ENCODE peak calls at places on chromosomes 6 and 20, in eight cellular contexts. S is cardiac muscle cell, F is IMR-90, X is neural progenitor cell, Q is upper lobe of right lung, R is uterus, B is pancreas, H is transverse colon. N is an unnamed sample.

GRCh38 chr6:113495521-113495920 is 361.6 kb upstream of the MARCKS start:
- DNase-seq in Q (no peak), B (no peak), S (no peak), X (no peak), F (peak; percentile 87), R (no peak), H (no peak), N (no peak)

GRCh38 chr6:4928426-4928825 is 75.4 kb downstream of the RPP40 start:
- DNase-seq in Q (no peak), S (no peak), R (no peak), F (peak; percentile 55), X (no peak), H (no peak), B (no peak), N (no peak)

GRCh38 chr6:166656269-166657206 is 29.5 kb upstream of the RPS6KA2 start:
- DNase-seq in H (no peak), X (peak; percentile 23), F (peak; percentile 58), S (no peak), R (no peak), Q (no peak), B (no peak), N (no peak)

GRCh38 chr20:17228624-17229061 is 1.8 kb downstream of the PCSK2 start:
- DNase-seq in S (no peak), Q (peak; percentile 71), H (no peak), R (no peak), F (no peak), X (peak; percentile 53), B (peak; percentile 63), N (no peak)

GRCh38 chr6:38776515-38776914 is 61.4 kb downstream of the DNAH8 start:
- DNase-seq in B (no peak), Q (no peak), S (no peak), X (no peak), H (no peak), F (peak; percentile 25), R (no peak), N (no peak)

GRCh38 chr6:45608252-45608911 is 230.6 kb upstream of the SUPT3H start:
- DNase-seq in F (peak; percentile 15), B (no peak), H (no peak), R (no peak), Q (no peak), X (no peak), S (no peak), N (no peak)

GRCh38 chr20:18090044-18090443 is 32.3 kb upstream of the OVOL2 start:
- DNase-seq in R (no peak), X (no peak), Q (no peak), H (no peak), B (no peak), S (no peak), F (no peak), N (no peak)

GRCh38 chr6:96391776-96392175 is 129.8 kb upstream of the UFL1 start:
- DNase-seq in X (peak; percentile 93), R (no peak), F (no peak), H (peak; percentile 14), B (peak; percentile 52), S (peak; percentile 59), Q (no peak), N (peak; percentile 17)

GRCh38 chr20:17796096-17796563 is 96.4 kb downstream of the BANF2 start:
- DNase-seq in S (no peak), B (no peak), X (no peak), H (no peak), Q (no peak), R (peak; percentile 66), F (peak; percentile 68), N (no peak)

GRCh38 chr6:169216830-169217229 is 36.8 kb downstream of the THBS2 start:
- DNase-seq in B (no peak), X (no peak), F (no peak), H (no peak), R (no peak), Q (no peak), S (no peak), N (no peak)

GRCh38 chr6:148776321-148776966 is 29.6 kb downstream of the UST start:
- DNase-seq in X (no peak), B (no peak), Q (no peak), S (no peak), R (peak; percentile 27), H (no peak), F (peak; percentile 82), N (no peak)

GRCh38 chr20:25750765-25751696 is 54.4 kb upstream of the ZNF337 start:
- DNase-seq in R (peak; percentile 53), Q (peak; percentile 77), B (peak; percentile 73), S (peak; percentile 31), X (peak; percentile 19), H (peak; percentile 65), F (peak; percentile 28), N (peak; percentile 69)

GRCh38 chr20:24668791-24669190 is 199.4 kb downstream of the SYNDIG1 start:
- DNase-seq in X (no peak), S (no peak), Q (no peak), R (no peak), H (no peak), B (no peak), F (no peak), N (no peak)

GRCh38 chr20:38275815-38276550 is 15.4 kb upstream of the KIAA1755 start:
- DNase-seq in S (no peak), R (no peak), Q (no peak), F (peak; percentile 96), H (no peak), B (no peak), X (no peak), N (no peak)

GRCh38 chr6:1382883-1383728 is 6.3 kb upstream of the FOXF2 start:
- DNase-seq in B (no peak), R (no peak), X (peak; percentile 54), Q (no peak), S (no peak), H (no peak), F (no peak), N (no peak)

GRCh38 chr20:43409041-43409913 is 48.4 kb upstream of the SRSF6 start:
- DNase-seq in Q (no peak), X (peak; percentile 68), B (no peak), R (no peak), H (no peak), S (peak; percentile 32), F (peak; percentile 52), N (no peak)

GRCh38 chr6:52635049-52635577 is 35.8 kb upstream of the TMEM14A start:
- DNase-seq in H (no peak), Q (no peak), R (no peak), F (peak; percentile 46), B (no peak), X (no peak), S (no peak), N (no peak)

DNA sequence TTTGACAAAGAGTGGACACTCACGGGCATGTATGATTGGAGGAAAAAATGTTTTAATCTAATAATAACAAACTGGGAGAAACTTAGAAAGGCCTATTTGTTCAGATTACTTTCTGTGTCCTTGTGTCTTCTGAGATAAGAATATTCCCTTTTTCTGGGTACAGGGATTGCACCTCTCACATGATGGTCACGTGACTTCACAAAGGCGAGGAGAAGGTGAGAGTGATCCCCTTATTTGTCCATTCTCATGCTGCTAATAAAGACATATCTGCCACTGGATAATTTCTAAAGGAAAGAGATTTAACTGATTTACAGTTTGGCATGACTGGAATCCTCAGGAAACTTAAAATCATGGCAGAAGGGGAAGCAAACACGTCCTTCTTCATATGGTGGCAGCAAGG is 989.7 kb upstream of the FLRT3 start:
- DNase-seq in X (no peak), Q (no peak), S (no peak), H (no peak), F (no peak), B (no peak), R (no peak), N (no peak)
- H3K9me3 ChIP-seq in X (no peaks in the 10 kb centered on the region), Q (no peaks in the 10 kb centered on the region), S (no peaks in the 10 kb centered on the region), H (no peaks in the 10 kb centered on the region), F (no peaks in the 10 kb centered on the region), B (no peaks in the 10 kb centered on the region), R (no peaks in the 10 kb centered on the region), N (no peaks in the 10 kb centered on the region)

GRCh38 chr6:44410363-44410762 is 22.9 kb downstream of the CDC5L start:
- DNase-seq in B (no peak), X (no peak), H (no peak), R (no peak), S (no peak), Q (no peak), F (no peak), N (no peak)

GRCh38 chr6:44407951-44408670 is 20.6 kb downstream of the CDC5L start:
- DNase-seq in H (no peak), X (no peak), R (no peak), Q (no peak), S (no peak), F (no peak), B (no peak), N (no peak)

GRCh38 chr6:44411141-44411540 is 23.6 kb downstream of the CDC5L start:
- DNase-seq in R (no peak), B (no peak), H (no peak), S (no peak), F (peak; percentile 18), Q (no peak), X (no peak), N (no peak)

GRCh38 chr6:44404715-44405099 is 17.2 kb downstream of the CDC5L start:
- DNase-seq in S (no peak), Q (no peak), X (no peak), F (no peak), R (no peak), B (no peak), H (no peak), N (no peak)

GRCh38 chr6:44409207-44409796 is 21.8 kb downstream of the CDC5L start:
- DNase-seq in H (no peak), Q (no peak), F (no peak), R (no peak), S (no peak), B (no peak), X (no peak), N (no peak)
- H3K36me3 ChIP-seq in H (no peaks in the 10 kb centered on the region), Q (peaks cover 84% of the 10 kb centered on the region), F (peaks cover 29% of the 10 kb centered on the region), R (no peaks in the 10 kb centered on the region), S (peaks cover 38% of the 10 kb centered on the region), B (peaks cover 24% of the 10 kb centered on the region), X (peaks cover 44% of the 10 kb centered on the region), N (no peaks in the 10 kb centered on the region)

DNA sequence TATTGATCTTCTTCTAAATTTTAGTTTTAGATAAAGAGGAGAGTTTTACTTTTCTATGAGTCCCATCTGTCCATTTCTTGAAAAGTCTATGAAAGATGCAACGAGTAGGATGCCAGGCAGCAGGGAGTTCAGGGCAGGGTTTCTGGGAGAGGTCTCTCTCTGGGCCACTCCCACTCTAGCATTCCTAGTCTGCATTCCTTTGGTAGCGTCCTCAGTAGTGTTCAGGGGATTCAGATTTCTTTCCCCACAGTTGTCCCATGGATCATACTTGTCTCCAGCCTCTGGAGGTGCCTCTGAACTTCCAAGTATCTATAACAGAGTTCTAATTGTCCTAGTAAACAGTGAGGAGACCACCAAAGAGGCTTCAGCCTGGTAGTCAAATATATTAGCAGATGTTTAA is 225.3 kb downstream of the RIMS1 start:
- DNase-seq in F (no peak), R (no peak), S (no peak), Q (no peak), B (no peak), H (no peak), X (peak; percentile 9), N (no peak)
- TF ChIP-seq CTCF in F (no peak), R (no peak), S (no peak), Q (no peak), B (no peak), H (no peak), X (no peak), N (no peak)

DNA sequence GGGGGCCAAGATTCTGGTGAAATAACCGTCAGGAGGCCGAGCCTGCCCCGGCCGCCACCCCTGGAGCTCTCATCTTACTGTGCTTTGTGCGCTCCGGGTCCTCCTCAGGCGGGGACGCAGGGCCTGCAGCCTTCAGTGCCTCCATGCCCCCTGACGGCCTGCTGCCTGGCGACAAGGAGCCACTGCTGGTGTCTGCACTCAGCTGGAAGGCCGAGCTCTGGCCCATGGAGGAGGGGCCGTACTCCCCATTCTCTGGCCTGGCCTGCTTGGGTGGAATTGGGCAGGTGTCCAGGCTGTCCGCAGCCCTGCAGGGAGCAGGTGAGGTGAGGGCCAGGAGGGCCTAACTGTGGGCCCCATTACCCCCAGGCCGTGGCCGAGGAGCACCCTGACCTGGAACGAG is 5.3 kb downstream of the ZNF512B start:
- DNase-seq in H (no peak), F (no peak), R (no peak), B (no peak), X (no peak), S (no peak), Q (no peak), N (peak; percentile 25)
- H3K9me3 ChIP-seq in H (no peaks in the 10 kb centered on the region), F (no peaks in the 10 kb centered on the region), R (no peaks in the 10 kb centered on the region), B (no peaks in the 10 kb centered on the region), X (no peaks in the 10 kb centered on the region), S (no peaks in the 10 kb centered on the region), Q (no peaks in the 10 kb centered on the region), N (no peaks in the 10 kb centered on the region)